ENCODE peak calls at places on chromosomes 1 and 21, in six cellular contexts. V is body of pancreas; S is CD8-positive, alpha-beta T cell; X is aorta; J is transverse colon; T is breast epithelium. I is an unnamed sample.

GRCh38 chr1:218482683-218483082 is 137.5 kb downstream of the TGFB2 start:
- DNase-seq in V (no peak), S (no peak), X (no peak), J (no peak), T (no peak), I (no peak)

GRCh38 chr1:223861904-223862303 is 16.2 kb upstream of the TP53BP2 start:
- DNase-seq in V (no peak), S (no peak), X (no peak), J (no peak), T (no peak), I (no peak)

GRCh38 chr21:26881504-26882228 is 36.5 kb upstream of the ADAMTS1 start:
- DNase-seq in V (no peak), S (no peak), X (no peak), J (no peak), T (no peak), I (no peak)

GRCh38 chr1:161993576-161993975 is 30.1 kb downstream of the OLFML2B start:
- DNase-seq in V (no peak), S (no peak), X (no peak), J (no peak), T (no peak), I (no peak)

GRCh38 chr21:46429754-46430681 is 28.7 kb upstream of the DIP2A start:
- DNase-seq in V (no peak), S (no peak), X (no peak), J (no peak), T (no peak), I (no peak)

GRCh38 chr1:173414539-173414938 is 62.6 kb upstream of the PRDX6 start:
- DNase-seq in V (no peak), S (no peak), X (no peak), J (no peak), T (no peak), I (peak; percentile 30)

GRCh38 chr1:231420299-231420958 is 1.7 kb downstream of the EGLN1 start:
- DNase-seq in V (no peak), S (no peak), X (no peak), J (no peak), T (no peak), I (no peak)

GRCh38 chr1:228919919-228920318 is 184.6 kb downstream of the RHOU start:
- DNase-seq in V (no peak), S (no peak), X (no peak), J (no peak), T (no peak), I (no peak)

GRCh38 chr1:54407957-54408700 is 1.9 kb upstream of the SSBP3 start:
- DNase-seq in V (no peak), S (no peak), X (no peak), J (no peak), T (no peak), I (no peak)

GRCh38 chr21:41970751-41971653 is 17.2 kb upstream of the C2CD2 start:
- DNase-seq in V (no peak), S (peak; percentile 40), X (no peak), J (no peak), T (no peak), I (no peak)

GRCh38 chr1:152515454-152515823 is 1.2 kb downstream of the CRCT1 start:
- DNase-seq in V (peak; percentile 15), S (no peak), X (no peak), J (no peak), T (no peak), I (peak; percentile 15)

GRCh38 chr1:204950353-204951001 is 79.8 kb downstream of the NFASC start:
- DNase-seq in V (no peak), S (no peak), X (peak; percentile 45), J (no peak), T (no peak), I (no peak)

GRCh38 chr1:201461783-201462441 is 7.1 kb downstream of the PHLDA3 start:
- DNase-seq in V (peak; percentile 66), S (no peak), X (peak; percentile 93), J (peak; percentile 69), T (peak; percentile 81), I (peak; percentile 73)

DNA sequence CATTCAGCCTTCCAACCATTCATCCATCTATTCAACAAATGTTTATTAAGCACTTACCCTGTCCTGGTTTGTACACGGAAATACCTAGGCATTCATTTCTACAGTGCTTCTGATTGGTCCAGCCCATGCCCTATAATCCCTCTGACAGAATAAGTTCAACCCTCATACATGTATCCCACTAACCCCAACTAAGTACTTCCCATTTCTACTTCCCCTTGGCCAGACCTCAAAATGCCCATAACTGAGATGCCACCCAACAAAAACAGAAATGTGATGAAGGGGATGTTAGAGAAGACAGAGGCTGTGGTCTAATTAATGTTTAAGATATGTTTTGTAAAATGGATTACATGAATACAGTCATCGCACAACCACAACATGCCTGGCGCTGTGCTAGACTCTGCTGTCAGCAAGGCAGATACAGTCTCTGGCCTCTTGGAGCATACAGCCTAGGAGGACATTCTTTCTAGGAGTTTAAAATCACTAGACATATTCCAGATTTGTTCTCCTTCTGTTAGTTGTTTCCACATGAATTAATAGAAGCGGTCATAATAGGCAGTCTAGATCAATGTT is 6.4 kb downstream of the CD48 start:
- DNase-seq in V (no peak), S (no peak), X (no peak), J (no peak), T (no peak), I (no peak)
- H3K4me1 ChIP-seq in V (no peaks in the 10 kb centered on the region), S (peaks cover 89% of the 10 kb centered on the region), X (no peaks in the 10 kb centered on the region), J (no peaks in the 10 kb centered on the region), T (no peaks in the 10 kb centered on the region), I (no peaks in the 10 kb centered on the region)

GRCh38 chr1:61202854-61203603 is 120.7 kb downstream of the NFIA start:
- DNase-seq in V (no peak), S (no peak), X (no peak), J (no peak), T (no peak), I (no peak)
- H3K27ac ChIP-seq in V (no peak overlapping the region), S (no peak overlapping the region), X (peak overlapping the region; percentile 37), J (peak overlapping the region; percentile 50), T (peak overlapping the region; percentile 65), I (no peak overlapping the region)

DNA sequence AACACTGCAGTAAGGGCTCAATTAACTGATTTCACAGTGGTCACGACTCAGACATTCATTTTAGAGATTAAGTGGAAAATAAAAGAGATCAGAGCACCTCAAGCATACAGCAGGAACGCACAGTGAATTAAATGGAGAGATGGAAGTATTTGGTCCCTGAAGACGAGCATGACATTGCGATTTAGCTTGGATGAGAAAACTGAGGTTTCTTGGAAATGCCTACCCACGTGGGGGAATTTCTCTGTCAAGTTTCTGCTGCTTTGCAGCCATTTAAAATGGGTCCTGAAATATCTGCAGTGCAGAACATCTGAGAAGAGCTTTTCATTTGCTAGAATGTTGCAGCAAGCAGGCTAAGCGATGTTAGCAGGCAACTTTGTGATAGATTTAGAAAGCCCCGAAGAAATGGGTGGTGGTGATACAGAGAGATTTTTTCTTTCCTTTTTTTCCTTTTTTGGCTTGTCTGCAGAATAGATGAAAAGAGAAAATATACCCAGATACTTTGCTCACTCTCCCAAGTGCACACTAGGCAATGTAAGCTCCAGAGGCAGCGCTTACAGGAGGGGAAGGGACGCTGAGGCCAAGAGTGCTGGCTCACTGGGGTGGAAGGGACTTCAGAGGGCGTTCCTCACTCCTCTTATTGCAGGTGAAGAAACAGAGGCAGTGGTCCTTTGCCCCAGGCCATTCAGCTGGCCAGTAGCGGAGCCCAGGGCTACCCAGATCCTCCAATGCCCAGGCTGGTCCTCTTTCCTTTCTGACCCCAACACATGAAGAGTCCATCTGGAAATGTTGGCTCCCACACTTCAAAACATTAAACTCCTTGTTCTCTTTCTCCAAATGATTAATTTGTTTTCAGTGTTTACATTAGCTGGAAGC is 257.9 kb downstream of the KCNJ6 start:
- DNase-seq in V (peak; percentile 19), S (no peak), X (no peak), J (no peak), T (no peak), I (no peak)
- H3K4me3 ChIP-seq in V (no peak overlapping the region), S (no peak overlapping the region), X (no peak overlapping the region), J (no peak overlapping the region), T (no peak overlapping the region), I (no peak overlapping the region)

DNA sequence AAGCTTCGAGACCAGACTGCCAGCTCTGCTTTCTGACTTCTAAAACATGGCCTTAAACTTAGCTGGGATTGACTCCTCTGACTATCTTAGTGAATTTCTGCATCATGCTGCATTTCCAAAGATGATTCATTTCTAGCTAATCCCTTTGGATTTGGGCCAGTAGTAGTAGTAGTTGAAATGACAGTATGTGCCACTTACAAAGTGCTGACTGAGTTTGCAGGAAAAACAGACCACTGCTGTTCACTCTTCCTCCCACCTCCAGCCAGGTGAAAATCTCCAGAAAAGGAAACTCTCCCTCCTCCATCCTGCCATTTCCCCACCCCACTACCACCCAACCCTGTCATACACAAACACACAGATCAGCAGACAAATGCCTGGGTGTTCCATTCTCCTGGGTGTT is 8.5 kb upstream of the SSX2IP start:
- DNase-seq in V (no peak), S (no peak), X (no peak), J (no peak), T (no peak), I (no peak)
- H3K4me1 ChIP-seq in V (no peaks in the 10 kb centered on the region), S (no peaks in the 10 kb centered on the region), X (no peaks in the 10 kb centered on the region), J (peaks cover 13% of the 10 kb centered on the region), T (no peaks in the 10 kb centered on the region), I (peaks cover 11% of the 10 kb centered on the region)

DNA sequence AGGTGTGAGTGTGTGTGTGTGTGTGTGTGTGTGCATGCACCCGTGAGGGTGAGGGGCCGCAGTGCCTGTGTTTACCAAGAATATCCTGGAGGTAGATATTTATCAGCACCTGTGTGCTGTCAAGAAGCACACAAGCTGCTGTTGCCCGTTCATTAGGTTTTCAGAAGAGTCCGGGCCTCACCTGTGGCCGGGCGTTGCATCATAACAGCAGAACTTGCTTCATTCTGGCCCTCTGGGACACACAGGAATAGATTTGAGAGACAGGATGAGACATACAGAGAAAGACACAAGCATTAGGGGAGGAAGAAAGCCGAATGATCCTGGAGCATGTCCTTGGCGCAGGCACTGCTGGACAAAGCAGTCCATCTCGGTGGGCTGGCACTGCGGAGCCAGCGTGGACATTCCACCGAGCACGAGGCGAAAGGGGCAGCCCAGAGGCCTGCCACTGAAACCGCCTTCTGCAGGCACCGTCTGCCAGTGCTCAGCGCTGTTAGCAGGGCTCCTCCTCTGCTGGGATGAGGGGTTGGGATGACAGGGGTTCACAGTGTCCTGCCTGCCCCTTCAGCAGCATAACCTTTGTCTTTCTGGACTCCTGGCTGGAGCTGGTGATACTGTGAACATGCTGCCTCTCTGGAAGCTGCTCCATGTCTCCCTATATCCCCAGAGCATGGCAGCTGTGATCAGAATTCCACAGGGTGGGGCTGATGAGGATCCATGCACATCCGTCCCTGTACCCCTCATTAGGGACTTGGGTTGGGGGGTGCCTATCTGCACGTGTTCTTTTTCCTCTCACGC is 81.1 kb downstream of the PEX14 start:
- DNase-seq in V (no peak), S (no peak), X (no peak), J (no peak), T (no peak), I (no peak)
- H3K27ac ChIP-seq in V (no peak overlapping the region), S (no peak overlapping the region), X (no peak overlapping the region), J (no peak overlapping the region), T (peak overlapping the region; percentile 88), I (peak overlapping the region; percentile 19)

DNA sequence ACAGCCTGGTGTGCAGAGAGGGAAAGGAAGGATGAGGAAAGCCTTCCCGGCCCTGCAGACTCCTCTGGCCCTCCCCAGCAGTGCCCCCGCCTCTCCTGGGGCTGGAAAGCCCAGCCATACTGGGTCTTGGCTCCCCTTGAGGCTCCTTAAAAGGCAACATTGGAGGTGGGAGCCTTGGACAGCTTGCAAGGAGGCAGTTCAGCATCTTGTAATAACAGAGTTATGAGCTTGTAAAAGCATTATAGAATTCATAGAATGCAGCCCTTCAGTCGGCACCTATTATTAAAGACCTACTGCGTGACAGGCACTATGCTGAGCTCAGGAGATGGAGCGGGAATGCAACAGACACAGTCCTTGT is 4.2 kb downstream of the TINAGL1 start:
- DNase-seq in V (no peak), S (peak; percentile 34), X (peak; percentile 89), J (no peak), T (no peak), I (no peak)
- H3K4me3 ChIP-seq in V (no peak overlapping the region), S (no peak overlapping the region), X (peak overlapping the region; percentile 35), J (no peak overlapping the region), T (peak overlapping the region; percentile 72), I (peak overlapping the region; percentile 70)

I was measured in left ventricle myocardium inferior.